ENCODE peak calls at places on chromosome 12, in five cellular contexts. F is GM23338, N is neural progenitor cell, I is HCT116, Y is GM23248. C is an unnamed sample.

GRCh38 chr12:45415393-45415817 is 199.5 kb downstream of the ANO6 start:
- DNase-seq in F (no peak), N (no peak), I (peak; percentile 87), Y (peak; percentile 100), C (peak; percentile 42)

GRCh38 chr12:44618960-44619359 is 257.2 kb downstream of the NELL2 start:
- DNase-seq in F (no peak), N (peak; percentile 58), I (no peak), Y (no peak), C (no peak)

GRCh38 chr12:104964167-104964566 is 6.1 kb upstream of the SLC41A2 start:
- DNase-seq in F (no peak), N (no peak), I (no peak), Y (no peak), C (no peak)

GRCh38 chr12:15931590-15932053 is 20.5 kb downstream of the DERA start:
- DNase-seq in F (peak; percentile 31), N (no peak), I (no peak), Y (peak; percentile 11), C (no peak)

GRCh38 chr12:122064034-122064777 is 14.3 kb upstream of the MLXIP start:
- DNase-seq in F (peak; percentile 97), N (peak; percentile 87), I (peak; percentile 99), Y (peak; percentile 63), C (peak; percentile 89)

GRCh38 chr12:102957339-102958050 is at the start of gene ASCL1:
- DNase-seq in F (peak; percentile 74), N (peak; percentile 71), I (no peak), Y (peak; percentile 58), C (peak; percentile 44)

GRCh38 chr12:4272014-4272975 is 1.3 kb upstream of the CCND2 start:
- DNase-seq in F (peak; percentile 94), N (peak; percentile 90), I (no peak), Y (peak; percentile 43), C (peak; percentile 87)

GRCh38 chr12:74394647-74395046 is 143.0 kb upstream of the ATXN7L3B start:
- DNase-seq in F (no peak), N (no peak), I (no peak), Y (no peak), C (no peak)

GRCh38 chr12:16359512-16360491 is 12.4 kb downstream of the MGST1 start:
- DNase-seq in F (peak; percentile 90), N (peak; percentile 82), I (peak; percentile 47), Y (peak; percentile 70), C (peak; percentile 68)

GRCh38 chr12:65838330-65838976 is 14.2 kb downstream of the HMGA2 start:
- DNase-seq in F (no peak), N (no peak), I (no peak), Y (no peak), C (no peak)

GRCh38 chr12:12704593-12705230 is 8.7 kb upstream of the GPR19 start:
- DNase-seq in F (peak; percentile 96), N (peak; percentile 94), I (peak; percentile 84), Y (peak; percentile 97), C (peak; percentile 92)

GRCh38 chr12:106108187-106108816 is 30.5 kb downstream of the NUAK1 start:
- DNase-seq in F (peak; percentile 91), N (no peak), I (no peak), Y (peak; percentile 72), C (peak; percentile 75)

GRCh38 chr12:104792570-104792969 is 165.5 kb downstream of the SLC41A2 start:
- DNase-seq in F (no peak), N (no peak), I (peak; percentile 39), Y (peak; percentile 92), C (peak; percentile 22)

GRCh38 chr12:118544569-118544968 is 168.2 kb downstream of the SUDS3 start:
- DNase-seq in F (no peak), N (no peak), I (peak; percentile 70), Y (peak; percentile 41), C (no peak)

GRCh38 chr12:93154753-93155475 is 222.8 kb upstream of the NUDT4 start:
- DNase-seq in F (no peak), N (no peak), I (no peak), Y (peak; percentile 51), C (peak; percentile 50)

GRCh38 chr12:120101182-120101581 is 15.4 kb downstream of the RAB35 start:
- DNase-seq in F (no peak), N (no peak), I (no peak), Y (no peak), C (no peak)

GRCh38 chr12:38921025-38921677 is 15.8 kb upstream of the CPNE8 start:
- DNase-seq in F (peak; percentile 77), N (peak; percentile 72), I (peak; percentile 69), Y (peak; percentile 70), C (peak; percentile 85)

GRCh38 chr12:113461666-113462065 is 10.0 kb downstream of the LHX5 start:
- DNase-seq in F (peak; percentile 82), N (peak; percentile 61), I (peak; percentile 29), Y (peak; percentile 49), C (no peak)

GRCh38 chr12:130715996-130716917 is at the start of gene RIMBP2:
- DNase-seq in F (peak; percentile 75), N (peak; percentile 82), I (no peak), Y (peak; percentile 39), C (peak; percentile 84)

GRCh38 chr12:29921307-29921706 is 137.6 kb upstream of the TMTC1 start:
- DNase-seq in F (no peak), N (no peak), I (peak; percentile 21), Y (peak; percentile 16), C (peak; percentile 53)

GRCh38 chr12:105292705-105293104 is 37.8 kb upstream of the C12orf75 start:
- DNase-seq in F (no peak), N (no peak), I (no peak), Y (peak; percentile 33), C (no peak)

GRCh38 chr12:69886101-69886500 is 61.1 kb downstream of the MYRFL start:
- DNase-seq in F (no peak), N (no peak), I (no peak), Y (no peak), C (no peak)

GRCh38 chr12:6476496-6476895 is 6.0 kb upstream of the VAMP1 start:
- DNase-seq in F (no peak), N (no peak), I (no peak), Y (peak; percentile 51), C (no peak)

GRCh38 chr12:119659289-119659897 is 8.5 kb upstream of the PRKAB1 start:
- DNase-seq in F (peak; percentile 47), N (peak; percentile 50), I (no peak), Y (peak; percentile 48), C (peak; percentile 54)

GRCh38 chr12:94126067-94126466 is 22.3 kb upstream of the PLXNC1 start:
- DNase-seq in F (no peak), N (no peak), I (no peak), Y (no peak), C (no peak)

GRCh38 chr12:113103756-113104450 is 31.7 kb downstream of the RASAL1 start:
- DNase-seq in F (peak; percentile 89), N (peak; percentile 76), I (no peak), Y (no peak), C (peak; percentile 71)

GRCh38 chr12:93886533-93887511 is 209.6 kb downstream of the CRADD start:
- DNase-seq in F (no peak), N (no peak), I (no peak), Y (peak; percentile 77), C (no peak)

GRCh38 chr12:75635606-75636444 is 124.4 kb upstream of the KRR1 start:
- DNase-seq in F (no peak), N (no peak), I (peak; percentile 99), Y (peak; percentile 88), C (peak; percentile 43)

GRCh38 chr12:120196363-120196762 is 1.8 kb upstream of the GCN1 start:
- DNase-seq in F (no peak), N (no peak), I (no peak), Y (no peak), C (no peak)

GRCh38 chr12:5433081-5433839 is 1.4 kb downstream of the NTF3 start:
- DNase-seq in F (peak; percentile 62), N (peak; percentile 65), I (no peak), Y (peak; percentile 44), C (peak; percentile 66)

GRCh38 chr12:68455676-68456345 is 123.6 kb upstream of the MDM1 start:
- DNase-seq in F (no peak), N (no peak), I (no peak), Y (no peak), C (no peak)

GRCh38 chr12:29026419-29026818 is 122.7 kb upstream of the FAR2 start:
- DNase-seq in F (no peak), N (no peak), I (no peak), Y (no peak), C (no peak)

GRCh38 chr12:94329366-94329765 is 130.3 kb downstream of the CEP83 start:
- DNase-seq in F (no peak), N (no peak), I (no peak), Y (no peak), C (no peak)

GRCh38 chr12:2387051-2387834 is 334.5 kb downstream of the CACNA1C start:
- DNase-seq in F (no peak), N (no peak), I (no peak), Y (peak; percentile 74), C (no peak)

GRCh38 chr12:754871-755562 is 2.6 kb downstream of the WNK1 start:
- DNase-seq in F (peak; percentile 51), N (peak; percentile 49), I (no peak), Y (peak; percentile 93), C (peak; percentile 48)

GRCh38 chr12:100593490-100593889 is 20.0 kb downstream of the GAS2L3 start:
- DNase-seq in F (no peak), N (no peak), I (no peak), Y (peak; percentile 62), C (no peak)

GRCh38 chr12:127070512-127071157 is 1196.3 kb upstream of the TMEM132C start:
- DNase-seq in F (no peak), N (no peak), I (no peak), Y (peak; percentile 21), C (no peak)

DNA sequence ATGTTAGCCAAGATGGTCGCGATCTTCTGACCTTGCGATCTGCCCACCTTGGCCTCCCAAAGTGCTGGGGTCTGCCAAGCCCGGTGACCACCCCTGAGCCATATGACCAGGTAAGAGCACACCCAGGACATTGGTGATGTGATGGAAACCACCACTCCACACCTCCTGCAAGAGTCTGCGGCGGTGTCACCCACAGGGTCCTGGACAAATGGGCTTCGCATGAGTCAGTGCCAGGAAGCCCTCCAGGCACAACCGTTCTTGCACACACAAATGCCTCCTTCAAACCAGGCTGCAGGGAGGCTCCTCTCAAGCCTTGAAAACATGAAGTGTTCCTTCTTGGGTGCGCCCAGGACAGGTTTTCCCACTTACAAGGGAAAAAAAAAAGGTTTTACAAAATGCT is 16.6 kb downstream of the PITPNM2 start:
- DNase-seq in F (no peak), N (no peak), I (no peak), Y (no peak), C (no peak)
- H3K4me2 ChIP-seq in F (no peak overlapping the region), N (no peak overlapping the region), I (no peak overlapping the region), Y (no peak overlapping the region), C (no peak overlapping the region)

GRCh38 chr12:49342914-49343731 is 3.6 kb upstream of the DNAJC22 start:
- DNase-seq in F (peak; percentile 46), N (no peak), I (no peak), Y (peak; percentile 33), C (peak; percentile 32)
- TF ChIP-seq EZH2phosphoT487 in F (no peak), N (peak; percentile 15), I (no peak), Y (no peak), C (no peak)

DNA sequence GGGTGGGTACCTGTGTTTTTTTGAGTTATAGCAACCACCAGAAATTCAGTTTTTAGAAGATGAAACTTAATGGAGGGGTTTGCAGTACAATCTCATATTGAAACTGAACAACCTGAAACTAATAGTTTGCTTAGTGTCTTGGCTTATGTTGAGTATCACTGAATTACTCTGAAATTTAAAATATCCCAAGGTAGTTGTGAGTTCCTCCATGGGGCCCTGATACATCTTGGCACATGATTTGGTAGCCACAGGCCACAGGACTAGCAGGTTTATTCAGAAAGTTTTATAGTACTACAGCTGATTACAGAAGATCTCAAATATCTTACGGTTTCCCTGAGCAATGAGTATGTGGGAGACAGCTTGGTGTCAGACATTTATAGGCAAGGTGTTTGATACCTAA is 10.4 kb downstream of the PTGES3 start:
- DNase-seq in F (no peak), N (no peak), I (no peak), Y (no peak), C (no peak)
- H3K4me1 ChIP-seq in F (peaks cover 1% of the 10 kb centered on the region), N (no peaks in the 10 kb centered on the region), I (peaks cover 2% of the 10 kb centered on the region), Y (no peaks in the 10 kb centered on the region), C (peaks cover 5% of the 10 kb centered on the region)

GRCh38 chr12:22034709-22035506 is 11.1 kb upstream of the CMAS start:
- DNase-seq in F (no peak), N (no peak), I (no peak), Y (peak; percentile 6), C (no peak)
- H3K4me2 ChIP-seq in F (no peak overlapping the region), N (no peak overlapping the region), I (no peak overlapping the region), Y (no peak overlapping the region), C (peak overlapping the region; percentile 22)

C was measured in hepatocyte.